ENCODE peak calls at places on chromosomes 6 and 20, in six cellular contexts. B, Q, C, U, X and L are unnamed samples.

GRCh38 chr6:36938536-36938935 is 16.0 kb upstream of the PI16 start:
- DNase-seq in B (no peak), Q (no peak), C (peak; percentile 70), U (no peak), X (no peak), L (peak; percentile 65)

GRCh38 chr6:167564416-167565250 is 239.7 kb downstream of the TTLL2 start:
- DNase-seq in B (no peak), Q (no peak), C (no peak), U (no peak), X (no peak), L (no peak)

GRCh38 chr6:4114123-4114522 is 21.3 kb downstream of the ECI2 start:
- DNase-seq in B (no peak), Q (no peak), C (no peak), U (no peak), X (no peak), L (no peak)

GRCh38 chr6:43269273-43270007 is 26.2 kb downstream of the TTBK1 start:
- DNase-seq in B (no peak), Q (peak; percentile 54), C (no peak), U (no peak), X (no peak), L (no peak)

GRCh38 chr6:22296067-22296466 is 769 bp downstream of the PRL start:
- DNase-seq in B (no peak), Q (no peak), C (no peak), U (no peak), X (no peak), L (no peak)

GRCh38 chr6:133040025-133040838 is 200.9 kb upstream of the EYA4 start:
- DNase-seq in B (no peak), Q (no peak), C (peak; percentile 27), U (peak; percentile 18), X (no peak), L (peak; percentile 2)

GRCh38 chr6:73152998-73153757 is 72.1 kb downstream of the KHDC1L start:
- DNase-seq in B (no peak), Q (no peak), C (no peak), U (no peak), X (no peak), L (peak; percentile 26)

GRCh38 chr20:37547912-37548311 is 20.2 kb upstream of the BLCAP start:
- DNase-seq in B (no peak), Q (no peak), C (no peak), U (no peak), X (no peak), L (no peak)

GRCh38 chr20:62644044-62644795 is 1.9 kb downstream of the SLCO4A1 start:
- DNase-seq in B (no peak), Q (no peak), C (no peak), U (no peak), X (no peak), L (no peak)

GRCh38 chr6:136508701-136509387 is 41.4 kb downstream of the MAP7 start:
- DNase-seq in B (no peak), Q (no peak), C (no peak), U (no peak), X (no peak), L (no peak)

GRCh38 chr6:12175626-12176025 is 114.5 kb upstream of the EDN1 start:
- DNase-seq in B (no peak), Q (no peak), C (no peak), U (no peak), X (no peak), L (no peak)

GRCh38 chr6:101266063-101266462 is 127.4 kb upstream of the GRIK2 start:
- DNase-seq in B (no peak), Q (no peak), C (no peak), U (no peak), X (no peak), L (no peak)

GRCh38 chr6:88856566-88856965 is 106.9 kb downstream of the RNGTT start:
- DNase-seq in B (no peak), Q (no peak), C (no peak), U (no peak), X (no peak), L (no peak)

GRCh38 chr20:44407402-44408184 is 52.1 kb downstream of the HNF4A start:
- DNase-seq in B (peak; percentile 24), Q (no peak), C (peak; percentile 95), U (no peak), X (no peak), L (peak; percentile 53)

GRCh38 chr6:157943964-157944283 is 37.7 kb upstream of the SYNJ2 start:
- DNase-seq in B (no peak), Q (no peak), C (no peak), U (no peak), X (no peak), L (no peak)

GRCh38 chr20:62695448-62696414 is 12.9 kb upstream of the NTSR1 start:
- DNase-seq in B (no peak), Q (no peak), C (no peak), U (no peak), X (no peak), L (no peak)

GRCh38 chr6:77034161-77034560 is 429.1 kb downstream of the HTR1B start:
- DNase-seq in B (no peak), Q (no peak), C (peak; percentile 37), U (no peak), X (no peak), L (peak; percentile 42)

GRCh38 chr6:15922510-15923307 is 206.2 kb upstream of the MYLIP start:
- DNase-seq in B (no peak), Q (no peak), C (no peak), U (no peak), X (no peak), L (peak; percentile 75)

GRCh38 chr20:9119776-9120175 is 50.9 kb downstream of the PLCB4 start:
- DNase-seq in B (peak; percentile 36), Q (peak; percentile 68), C (peak; percentile 69), U (no peak), X (no peak), L (peak; percentile 23)

GRCh38 chr20:32338665-32339064 is 19.5 kb upstream of the ASXL1 start:
- DNase-seq in B (peak; percentile 80), Q (no peak), C (no peak), U (no peak), X (no peak), L (no peak)

GRCh38 chr6:28710466-28711191 is 184.9 kb downstream of the GPX5 start:
- DNase-seq in B (no peak), Q (no peak), C (peak; percentile 59), U (no peak), X (no peak), L (no peak)

GRCh38 chr20:15835811-15836210 is 737.4 kb downstream of the KIF16B start:
- DNase-seq in B (no peak), Q (no peak), C (no peak), U (no peak), X (no peak), L (no peak)

GRCh38 chr6:125316621-125317020 is 14.9 kb upstream of the HDDC2 start:
- DNase-seq in B (no peak), Q (no peak), C (no peak), U (peak; percentile 49), X (no peak), L (no peak)

GRCh38 chr20:51661609-51662178 is 106.5 kb downstream of the ATP9A start:
- DNase-seq in B (no peak), Q (no peak), C (peak; percentile 41), U (no peak), X (no peak), L (peak; percentile 44)

GRCh38 chr6:3957321-3957720 is 108.1 kb downstream of the FAM50B start:
- DNase-seq in B (no peak), Q (no peak), C (peak; percentile 7), U (no peak), X (no peak), L (no peak)

GRCh38 chr6:53112404-53112803 is 36.2 kb downstream of the GCM1 start:
- DNase-seq in B (peak; percentile 65), Q (no peak), C (peak; percentile 80), U (no peak), X (no peak), L (no peak)

GRCh38 chr6:34226731-34227586 is 9.7 kb upstream of the HMGA1 start:
- DNase-seq in B (no peak), Q (no peak), C (no peak), U (no peak), X (no peak), L (no peak)

GRCh38 chr6:45420909-45421699 is 43.4 kb upstream of the SUPT3H start:
- DNase-seq in B (no peak), Q (no peak), C (no peak), U (no peak), X (no peak), L (peak; percentile 41)

GRCh38 chr6:90008908-90009501 is 114.7 kb downstream of the GJA10 start:
- DNase-seq in B (no peak), Q (no peak), C (peak; percentile 59), U (no peak), X (no peak), L (no peak)

GRCh38 chr6:36973190-36973589 is 12.8 kb downstream of the MTCH1 start:
- DNase-seq in B (no peak), Q (no peak), C (no peak), U (no peak), X (no peak), L (no peak)

GRCh38 chr20:47816487-47817451 is 31.5 kb upstream of the SULF2 start:
- DNase-seq in B (no peak), Q (no peak), C (no peak), U (no peak), X (no peak), L (no peak)

GRCh38 chr20:64068381-64069208 is 5.6 kb downstream of the TCEA2 start:
- DNase-seq in B (no peak), Q (no peak), C (no peak), U (no peak), X (no peak), L (no peak)

GRCh38 chr20:37424062-37424851 is 78.3 kb downstream of the SRC start:
- DNase-seq in B (no peak), Q (no peak), C (no peak), U (no peak), X (no peak), L (no peak)

GRCh38 chr6:127013865-127014264 is 104.6 kb upstream of the RSPO3 start:
- DNase-seq in B (no peak), Q (no peak), C (no peak), U (no peak), X (no peak), L (no peak)

GRCh38 chr20:22446613-22447447 is 137.5 kb downstream of the FOXA2 start:
- DNase-seq in B (peak; percentile 65), Q (no peak), C (no peak), U (no peak), X (no peak), L (no peak)